ENCODE peak calls at places on chromosomes 6 and 20, in ten cellular contexts. C is progenitor cell of endocrine pancreas; N is T-cell; X is right lobe of liver; A is mesendoderm; F is HuH-7; V is stimulated activated CD4-positive, alpha-beta T cell treated with anti-CD3 and anti-CD28 coated beads, Interleukin-2, amount 100 ng/mL, for 48 hours; Y is NCI-H1092; J is kidney tubule cell; H is NT2/D1. G is an unnamed sample.

GRCh38 chr6:20702366-20702765 is 168.1 kb downstream of the CDKAL1 start:
- DNase-seq in C (no peak), A (no peak), X (no peak), F (no peak), V (no peak), N (no peak), H (no peak), J (no peak), Y (no peak), G (no peak)

GRCh38 chr20:62427172-62428007 is at the start of gene RBBP8NL:
- DNase-seq in V (no peak), X (no peak), C (peak), N (no peak), A (peak), H (no peak), F (no peak), J (peak), Y (no peak), G (peak)

GRCh38 chr6:108167449-108167903 is 1.7 kb downstream of the NR2E1 start:
- DNase-seq in X (no peak), N (no peak), F (no peak), H (no peak), A (peak), J (no peak), C (no peak), Y (no peak), V (no peak), G (no peak)

GRCh38 chr6:89145962-89146747 is at the start of gene PM20D2:
- DNase-seq in Y (peak), J (peak), V (peak), X (peak), N (peak), H (no peak), A (peak), F (peak), C (peak), G (peak)

GRCh38 chr6:148746363-148747144 is at the start of gene UST:
- DNase-seq in V (peak), X (peak), C (peak), N (peak), F (peak), J (peak), Y (peak), H (peak), A (peak), G (peak)

GRCh38 chr6:36127462-36128016 is 2.8 kb upstream of the MAPK13 start:
- DNase-seq in V (no peak), H (no peak), N (no peak), X (peak), J (peak), F (no peak), C (no peak), Y (no peak), A (peak), G (no peak)

GRCh38 chr6:43171284-43172126 is 436 bp downstream of the SRF start:
- DNase-seq in Y (no peak), F (no peak), N (peak), X (no peak), A (no peak), H (no peak), C (peak), V (peak), J (peak), G (no peak)

GRCh38 chr6:120903836-120904235 is 430.4 kb downstream of the TBC1D32 start:
- DNase-seq in J (no peak), V (no peak), X (no peak), Y (no peak), F (no peak), N (no peak), A (peak), H (peak), C (no peak), G (no peak)

GRCh38 chr6:117951783-117952182 is 44.7 kb downstream of the SLC35F1 start:
- DNase-seq in Y (no peak), V (no peak), H (peak), N (no peak), C (no peak), F (no peak), J (no peak), A (peak), X (no peak), G (no peak)

GRCh38 chr20:10469599-10469998 is 34.5 kb downstream of the SLX4IP start:
- DNase-seq in J (peak), N (peak), Y (peak), C (no peak), H (peak), V (no peak), F (peak), X (no peak), A (peak), G (peak)

GRCh38 chr20:45090481-45090880 is 10.4 kb downstream of the KCNS1 start:
- DNase-seq in H (no peak), V (no peak), X (no peak), J (peak), Y (no peak), N (no peak), C (no peak), A (peak), F (no peak), G (no peak)

GRCh38 chr20:18404172-18404571 is 62.7 kb downstream of the DZANK1 start:
- DNase-seq in C (no peak), F (no peak), A (no peak), H (no peak), V (no peak), J (no peak), Y (no peak), N (no peak), X (no peak), G (no peak)

GRCh38 chr6:75412937-75413662 is 80.5 kb downstream of the FILIP1 start:
- DNase-seq in F (peak), X (no peak), Y (no peak), A (peak), N (no peak), V (no peak), J (no peak), C (no peak), H (no peak), G (peak)

GRCh38 chr6:22545051-22545450 is 24.3 kb upstream of the HDGFL1 start:
- DNase-seq in Y (no peak), F (no peak), V (no peak), A (no peak), N (no peak), X (no peak), H (no peak), C (no peak), J (no peak), G (no peak)

GRCh38 chr20:1204061-1204460 is 807 bp downstream of the C20orf202 start:
- DNase-seq in N (no peak), H (no peak), Y (no peak), V (no peak), F (no peak), A (no peak), J (no peak), C (no peak), X (no peak), G (no peak)